ENCODE peak calls at places on chromosome 1, in eight cellular contexts. One of them, this sample, is unnamed.

GRCh38 chr1:29142714-29143113 is 19.0 kb upstream of the TMEM200B start:
- DNase-seq in SJCRH30: no peak
- DNase-seq in tibial artery: no peak
- DNase-seq in OCI-LY7: no peak
- DNase-seq in CD4-positive, alpha-beta memory T cell: no peak
- DNase-seq in RWPE2: no peak
- DNase-seq in sigmoid colon: no peak
- DNase-seq in heart left ventricle: no peak
- DNase-seq in this sample: no peak

GRCh38 chr1:197312163-197312562 is 44.1 kb downstream of the CRB1 start:
- DNase-seq in SJCRH30: no peak
- DNase-seq in tibial artery: no peak
- DNase-seq in OCI-LY7: no peak
- DNase-seq in CD4-positive, alpha-beta memory T cell: no peak
- DNase-seq in RWPE2: no peak
- DNase-seq in sigmoid colon: no peak
- DNase-seq in heart left ventricle: no peak
- DNase-seq in this sample: no peak

GRCh38 chr1:25030674-25031589 is 100.9 kb upstream of the RUNX3 start:
- DNase-seq in SJCRH30: no peak
- DNase-seq in tibial artery: no peak
- DNase-seq in OCI-LY7: no peak
- DNase-seq in CD4-positive, alpha-beta memory T cell: no peak
- DNase-seq in RWPE2: no peak
- DNase-seq in sigmoid colon: no peak
- DNase-seq in heart left ventricle: no peak
- DNase-seq in this sample: peak; percentile 60

GRCh38 chr1:157485793-157486192 is 66.5 kb downstream of the FCRL5 start:
- DNase-seq in SJCRH30: no peak
- DNase-seq in tibial artery: no peak
- DNase-seq in OCI-LY7: no peak
- DNase-seq in CD4-positive, alpha-beta memory T cell: no peak
- DNase-seq in RWPE2: no peak
- DNase-seq in sigmoid colon: no peak
- DNase-seq in heart left ventricle: no peak
- DNase-seq in this sample: no peak

GRCh38 chr1:171883844-171884243 is 42.5 kb downstream of the DNM3 start:
- DNase-seq in SJCRH30: no peak
- DNase-seq in tibial artery: no peak
- DNase-seq in OCI-LY7: no peak
- DNase-seq in CD4-positive, alpha-beta memory T cell: no peak
- DNase-seq in RWPE2: no peak
- DNase-seq in sigmoid colon: no peak
- DNase-seq in heart left ventricle: no peak
- DNase-seq in this sample: no peak

GRCh38 chr1:168319691-168320090 is 39.0 kb downstream of the TBX19 start:
- DNase-seq in SJCRH30: no peak
- DNase-seq in tibial artery: no peak
- DNase-seq in OCI-LY7: no peak
- DNase-seq in CD4-positive, alpha-beta memory T cell: no peak
- DNase-seq in RWPE2: no peak
- DNase-seq in sigmoid colon: no peak
- DNase-seq in heart left ventricle: no peak
- DNase-seq in this sample: no peak

GRCh38 chr1:222106369-222106768 is 364.5 kb upstream of the DUSP10 start:
- DNase-seq in SJCRH30: no peak
- DNase-seq in tibial artery: no peak
- DNase-seq in OCI-LY7: no peak
- DNase-seq in CD4-positive, alpha-beta memory T cell: no peak
- DNase-seq in RWPE2: no peak
- DNase-seq in sigmoid colon: no peak
- DNase-seq in heart left ventricle: no peak
- DNase-seq in this sample: no peak

GRCh38 chr1:40703316-40703715 is 11.8 kb downstream of the NFYC start:
- DNase-seq in SJCRH30: peak; percentile 19
- DNase-seq in tibial artery: no peak
- DNase-seq in OCI-LY7: no peak
- DNase-seq in CD4-positive, alpha-beta memory T cell: no peak
- DNase-seq in RWPE2: no peak
- DNase-seq in sigmoid colon: no peak
- DNase-seq in heart left ventricle: no peak
- DNase-seq in this sample: no peak

DNA sequence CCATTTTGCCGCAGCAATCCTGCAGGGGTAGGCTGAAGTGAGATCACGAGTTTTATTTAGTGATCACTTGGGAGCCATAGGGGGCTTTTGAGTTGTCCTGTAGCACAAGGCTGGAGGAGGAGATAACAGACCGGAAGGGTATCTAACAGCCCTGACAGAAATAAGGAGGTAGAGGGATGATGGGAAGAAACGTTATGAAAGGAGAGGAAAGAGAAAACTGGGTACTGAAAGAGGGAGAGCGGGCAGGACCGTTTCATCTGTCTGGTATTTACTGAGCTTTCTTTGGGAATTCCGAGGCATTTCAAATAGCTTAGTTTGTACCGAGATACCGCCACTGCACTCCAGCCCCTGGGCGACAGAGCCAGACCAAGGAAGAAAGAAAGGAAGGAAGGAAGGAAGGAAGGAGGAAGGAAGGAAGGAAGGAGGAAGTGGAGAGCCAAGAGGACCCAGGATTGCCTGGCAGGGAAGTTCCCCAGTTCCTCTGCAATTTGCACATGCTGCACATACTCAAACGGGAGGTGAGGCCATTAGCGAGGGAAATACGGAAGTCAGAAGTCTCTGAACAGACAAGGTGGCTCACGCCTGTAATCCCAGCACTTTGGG is 859 bp upstream of the FUCA1 start:
- DNase-seq in SJCRH30: no peak
- DNase-seq in tibial artery: no peak
- DNase-seq in OCI-LY7: peak; percentile 31
- DNase-seq in CD4-positive, alpha-beta memory T cell: no peak
- DNase-seq in RWPE2: no peak
- DNase-seq in sigmoid colon: no peak
- DNase-seq in heart left ventricle: no peak
- DNase-seq in this sample: no peak
- H3K4me3 ChIP-seq in SJCRH30: no peak overlapping the region
- H3K4me3 ChIP-seq in tibial artery: peak overlapping the region; percentile 82
- H3K4me3 ChIP-seq in OCI-LY7: peak overlapping the region; percentile 74
- H3K4me3 ChIP-seq in CD4-positive, alpha-beta memory T cell: peak overlapping the region; percentile 77
- H3K4me3 ChIP-seq in RWPE2: peak overlapping the region; percentile 54
- H3K4me3 ChIP-seq in sigmoid colon: peak overlapping the region; percentile 86
- H3K4me3 ChIP-seq in heart left ventricle: peak overlapping the region; percentile 83
- H3K4me3 ChIP-seq in this sample: peak overlapping the region; percentile 40

GRCh38 chr1:224617410-224618361 is 1.6 kb downstream of the CNIH3 start:
- DNase-seq in SJCRH30: no peak
- DNase-seq in tibial artery: no peak
- DNase-seq in OCI-LY7: no peak
- DNase-seq in CD4-positive, alpha-beta memory T cell: no peak
- DNase-seq in RWPE2: no peak
- DNase-seq in sigmoid colon: no peak
- DNase-seq in heart left ventricle: no peak
- DNase-seq in this sample: no peak

GRCh38 chr1:224619209-224619608 is 3.1 kb downstream of the CNIH3 start:
- DNase-seq in SJCRH30: no peak
- DNase-seq in tibial artery: no peak
- DNase-seq in OCI-LY7: no peak
- DNase-seq in CD4-positive, alpha-beta memory T cell: no peak
- DNase-seq in RWPE2: no peak
- DNase-seq in sigmoid colon: no peak
- DNase-seq in heart left ventricle: no peak
- DNase-seq in this sample: no peak

GRCh38 chr1:224616761-224617409 is 768 bp downstream of the CNIH3 start:
- DNase-seq in SJCRH30: no peak
- DNase-seq in tibial artery: no peak
- DNase-seq in OCI-LY7: no peak
- DNase-seq in CD4-positive, alpha-beta memory T cell: peak; percentile 14
- DNase-seq in RWPE2: no peak
- DNase-seq in sigmoid colon: no peak
- DNase-seq in heart left ventricle: no peak
- DNase-seq in this sample: no peak

GRCh38 chr1:224613486-224613885 is 2.6 kb upstream of the CNIH3 start:
- DNase-seq in SJCRH30: no peak
- DNase-seq in tibial artery: no peak
- DNase-seq in OCI-LY7: no peak
- DNase-seq in CD4-positive, alpha-beta memory T cell: no peak
- DNase-seq in RWPE2: no peak
- DNase-seq in sigmoid colon: no peak
- DNase-seq in heart left ventricle: no peak
- DNase-seq in this sample: no peak

DNA sequence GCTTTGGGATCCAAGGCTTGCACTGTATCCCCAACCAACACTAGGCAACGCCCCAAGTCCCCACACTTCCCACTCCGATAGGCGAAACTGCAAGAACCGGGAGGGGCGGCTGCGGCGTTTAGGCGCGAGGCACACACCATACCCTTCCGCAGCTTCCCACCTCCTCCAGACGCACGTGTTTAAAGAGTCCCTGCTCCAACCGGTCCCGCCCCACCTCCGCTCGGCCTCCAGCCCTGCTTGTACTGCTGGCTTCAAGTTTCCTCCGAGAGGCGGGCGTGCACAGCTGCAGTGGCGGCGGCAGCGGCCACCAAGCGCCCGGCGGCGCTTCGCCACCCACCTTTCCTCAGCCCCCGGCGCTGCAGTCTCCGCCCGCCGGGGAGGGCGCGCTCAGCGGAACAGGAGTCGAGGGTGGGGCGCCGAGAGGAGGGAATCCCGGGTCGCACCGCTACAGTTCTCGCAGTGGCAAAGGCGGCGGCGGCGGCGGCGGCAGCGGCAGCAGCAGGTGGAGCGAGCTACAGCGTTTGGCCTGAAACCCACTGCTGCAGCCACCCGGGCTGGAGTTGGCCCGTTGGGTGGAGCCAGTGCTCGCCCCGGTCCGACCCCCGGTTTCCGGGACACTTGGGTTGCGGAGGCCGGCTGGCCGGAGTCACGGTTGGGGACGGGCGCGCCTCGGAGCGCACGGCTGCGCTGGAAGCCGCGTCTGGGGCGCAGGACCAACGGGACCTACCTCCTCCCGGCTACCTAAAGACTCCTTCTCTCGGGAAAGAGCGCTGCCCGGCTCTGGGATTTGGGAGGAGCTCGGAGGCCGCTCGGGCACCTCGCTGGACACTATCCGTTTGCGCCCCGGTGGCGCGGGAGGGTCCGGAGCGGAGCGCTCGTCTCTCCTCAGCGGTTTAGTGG is at the start of gene CNIH3:
- DNase-seq in SJCRH30: no peak
- DNase-seq in tibial artery: no peak
- DNase-seq in OCI-LY7: no peak
- DNase-seq in CD4-positive, alpha-beta memory T cell: peak; percentile 50
- DNase-seq in RWPE2: no peak
- DNase-seq in sigmoid colon: no peak
- DNase-seq in heart left ventricle: no peak
- DNase-seq in this sample: peak; percentile 56
- H3K27ac ChIP-seq in SJCRH30: no peak within 1 kb of the TSS
- H3K27ac ChIP-seq in tibial artery: no peak within 1 kb of the TSS
- H3K27ac ChIP-seq in OCI-LY7: no peak within 1 kb of the TSS
- H3K27ac ChIP-seq in CD4-positive, alpha-beta memory T cell: no peak within 1 kb of the TSS
- H3K27ac ChIP-seq in RWPE2: no peak within 1 kb of the TSS
- H3K27ac ChIP-seq in sigmoid colon: no peak within 1 kb of the TSS
- H3K27ac ChIP-seq in heart left ventricle: no peak within 1 kb of the TSS
- H3K27ac ChIP-seq in this sample: no peak within 1 kb of the TSS

DNA sequence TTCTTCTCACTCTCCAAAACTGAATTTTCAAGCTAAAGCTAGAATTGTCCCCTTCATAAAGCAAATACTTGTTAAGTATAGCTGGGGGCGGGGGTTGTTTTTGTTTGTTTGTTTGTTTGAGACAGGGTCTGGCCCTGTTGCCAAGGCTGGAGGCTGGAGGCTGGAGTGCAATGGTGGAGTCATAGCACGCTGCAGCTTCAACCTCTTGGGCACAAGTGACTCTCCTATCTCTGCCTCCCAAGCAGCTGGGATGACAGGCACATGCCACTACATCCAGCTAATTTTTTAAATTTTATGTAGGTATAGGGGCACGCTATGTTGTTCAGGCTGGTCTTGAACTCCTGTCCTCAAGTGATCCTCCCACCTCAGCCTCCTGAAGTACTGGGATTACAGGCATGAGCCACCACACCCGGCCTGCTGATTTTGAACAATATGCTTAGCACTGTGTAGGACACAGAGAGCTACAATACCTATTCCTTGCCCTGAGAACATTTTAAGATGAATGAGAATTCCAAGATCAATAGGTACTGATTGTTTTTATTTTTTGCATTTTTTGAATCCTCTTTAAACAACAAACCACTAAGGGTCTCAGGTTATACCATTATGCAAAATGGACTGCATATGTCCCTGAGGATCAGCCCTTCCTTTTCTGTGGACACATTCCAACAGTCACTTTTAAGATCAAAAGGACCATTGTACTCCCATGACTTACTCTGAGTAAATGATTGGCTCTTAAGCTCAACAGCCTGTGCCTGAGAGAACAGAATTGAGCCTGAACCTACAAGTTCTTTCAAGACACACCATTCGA is 42.1 kb downstream of the PCNX2 start:
- DNase-seq in SJCRH30: no peak
- DNase-seq in tibial artery: no peak
- DNase-seq in OCI-LY7: no peak
- DNase-seq in CD4-positive, alpha-beta memory T cell: no peak
- DNase-seq in RWPE2: no peak
- DNase-seq in sigmoid colon: no peak
- DNase-seq in heart left ventricle: no peak
- DNase-seq in this sample: no peak
- H3K4me1 ChIP-seq in SJCRH30: no peaks in the 10 kb centered on the region
- H3K4me1 ChIP-seq in tibial artery: no peaks in the 10 kb centered on the region
- H3K4me1 ChIP-seq in OCI-LY7: no peaks in the 10 kb centered on the region
- H3K4me1 ChIP-seq in CD4-positive, alpha-beta memory T cell: no peaks in the 10 kb centered on the region
- H3K4me1 ChIP-seq in RWPE2: no peaks in the 10 kb centered on the region
- H3K4me1 ChIP-seq in sigmoid colon: no peaks in the 10 kb centered on the region
- H3K4me1 ChIP-seq in heart left ventricle: no peaks in the 10 kb centered on the region
- H3K4me1 ChIP-seq in this sample: no peaks in the 10 kb centered on the region

GRCh38 chr1:160207118-160207650 is 2.0 kb downstream of the PEA15 start:
- DNase-seq in SJCRH30: no peak
- DNase-seq in tibial artery: no peak
- DNase-seq in OCI-LY7: no peak
- DNase-seq in CD4-positive, alpha-beta memory T cell: no peak
- DNase-seq in RWPE2: no peak
- DNase-seq in sigmoid colon: no peak
- DNase-seq in heart left ventricle: no peak
- DNase-seq in this sample: no peak

GRCh38 chr1:160209041-160209655 is 4.0 kb downstream of the PEA15 start:
- DNase-seq in SJCRH30: no peak
- DNase-seq in tibial artery: no peak
- DNase-seq in OCI-LY7: no peak
- DNase-seq in CD4-positive, alpha-beta memory T cell: no peak
- DNase-seq in RWPE2: no peak
- DNase-seq in sigmoid colon: no peak
- DNase-seq in heart left ventricle: no peak
- DNase-seq in this sample: no peak

GRCh38 chr1:160208179-160209040 is 3.2 kb downstream of the PEA15 start:
- DNase-seq in SJCRH30: no peak
- DNase-seq in tibial artery: no peak
- DNase-seq in OCI-LY7: no peak
- DNase-seq in CD4-positive, alpha-beta memory T cell: no peak
- DNase-seq in RWPE2: no peak
- DNase-seq in sigmoid colon: no peak
- DNase-seq in heart left ventricle: peak; percentile 62
- DNase-seq in this sample: no peak

GRCh38 chr1:160206421-160207117 is 1.4 kb downstream of the PEA15 start:
- DNase-seq in SJCRH30: no peak
- DNase-seq in tibial artery: no peak
- DNase-seq in OCI-LY7: peak; percentile 32
- DNase-seq in CD4-positive, alpha-beta memory T cell: no peak
- DNase-seq in RWPE2: no peak
- DNase-seq in sigmoid colon: no peak
- DNase-seq in heart left ventricle: no peak
- DNase-seq in this sample: no peak

DNA sequence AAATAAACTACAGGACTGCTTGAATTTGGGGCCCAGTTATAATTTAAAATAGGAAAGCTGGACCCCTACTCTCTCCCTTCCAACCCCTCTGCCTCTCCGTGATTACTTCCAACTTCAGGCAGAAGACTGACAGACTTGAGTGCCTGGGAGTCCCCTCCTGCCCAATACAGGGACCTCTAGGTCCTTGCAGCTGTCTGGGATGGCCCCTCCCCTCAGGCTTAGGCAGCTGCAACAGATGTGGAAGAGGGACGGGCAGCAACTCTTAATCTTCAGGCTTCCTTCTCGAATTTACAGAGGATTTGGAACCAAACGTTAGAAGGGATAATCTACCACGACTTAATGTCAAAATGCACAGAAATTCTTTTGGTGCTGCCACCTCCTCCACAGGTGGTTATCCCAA is 2.6 kb downstream of the PEA15 start:
- DNase-seq in SJCRH30: peak; percentile 76
- DNase-seq in tibial artery: no peak
- DNase-seq in OCI-LY7: no peak
- DNase-seq in CD4-positive, alpha-beta memory T cell: no peak
- DNase-seq in RWPE2: no peak
- DNase-seq in sigmoid colon: no peak
- DNase-seq in heart left ventricle: no peak
- DNase-seq in this sample: no peak
- H3K4me3 ChIP-seq in SJCRH30: no peak overlapping the region
- H3K4me3 ChIP-seq in tibial artery: no peak overlapping the region
- H3K4me3 ChIP-seq in OCI-LY7: no peak overlapping the region
- H3K4me3 ChIP-seq in CD4-positive, alpha-beta memory T cell: no peak overlapping the region
- H3K4me3 ChIP-seq in RWPE2: no peak overlapping the region
- H3K4me3 ChIP-seq in sigmoid colon: no peak overlapping the region
- H3K4me3 ChIP-seq in heart left ventricle: no peak overlapping the region
- H3K4me3 ChIP-seq in this sample: no peak overlapping the region